ENCODE peak calls at places on chromosomes 5 and 9, in seven cellular contexts. One of them, this sample, is unnamed.

GRCh38 chr5:93596676-93597441 is 13.8 kb downstream of the NR2F1 start:
- DNase-seq in GM13977: peak
- DNase-seq in CD4-positive, alpha-beta T cell: no peak
- DNase-seq in OCI-LY7: peak
- DNase-seq in fibroblast of mammary gland: no peak
- DNase-seq in fibroblast of pulmonary artery: no peak
- DNase-seq in CD8-positive, alpha-beta T cell: no peak
- DNase-seq in this sample: no peak

GRCh38 chr9:81461196-81461595 is 228.2 kb downstream of the TLE1 start:
- DNase-seq in CD4-positive, alpha-beta T cell: no peak
- DNase-seq in OCI-LY7: no peak
- DNase-seq in CD8-positive, alpha-beta T cell: no peak
- DNase-seq in fibroblast of pulmonary artery: peak
- DNase-seq in GM13977: no peak
- DNase-seq in fibroblast of mammary gland: no peak
- DNase-seq in this sample: peak

GRCh38 chr5:135024956-135025729 is 8.9 kb downstream of the PITX1 start:
- DNase-seq in CD4-positive, alpha-beta T cell: no peak
- DNase-seq in CD8-positive, alpha-beta T cell: no peak
- DNase-seq in OCI-LY7: no peak
- DNase-seq in GM13977: no peak
- DNase-seq in fibroblast of pulmonary artery: no peak
- DNase-seq in fibroblast of mammary gland: no peak
- DNase-seq in this sample: no peak

GRCh38 chr9:116337015-116337414 is 183.4 kb downstream of the PAPPA start:
- DNase-seq in CD8-positive, alpha-beta T cell: no peak
- DNase-seq in GM13977: no peak
- DNase-seq in CD4-positive, alpha-beta T cell: no peak
- DNase-seq in fibroblast of pulmonary artery: peak
- DNase-seq in OCI-LY7: no peak
- DNase-seq in fibroblast of mammary gland: peak
- DNase-seq in this sample: peak

GRCh38 chr9:83432104-83432627 is 106.0 kb downstream of the FRMD3 start:
- DNase-seq in GM13977: no peak
- DNase-seq in fibroblast of pulmonary artery: peak
- DNase-seq in CD8-positive, alpha-beta T cell: no peak
- DNase-seq in fibroblast of mammary gland: no peak
- DNase-seq in OCI-LY7: no peak
- DNase-seq in CD4-positive, alpha-beta T cell: no peak
- DNase-seq in this sample: peak

GRCh38 chr5:151896041-151896691 is 28.5 kb downstream of the GLRA1 start:
- DNase-seq in CD8-positive, alpha-beta T cell: no peak
- DNase-seq in GM13977: no peak
- DNase-seq in CD4-positive, alpha-beta T cell: no peak
- DNase-seq in fibroblast of mammary gland: peak
- DNase-seq in fibroblast of pulmonary artery: peak
- DNase-seq in OCI-LY7: no peak
- DNase-seq in this sample: peak

GRCh38 chr5:68320094-68320986 is 104.8 kb downstream of the PIK3R1 start:
- DNase-seq in OCI-LY7: no peak
- DNase-seq in fibroblast of pulmonary artery: no peak
- DNase-seq in GM13977: no peak
- DNase-seq in fibroblast of mammary gland: no peak
- DNase-seq in CD8-positive, alpha-beta T cell: no peak
- DNase-seq in CD4-positive, alpha-beta T cell: no peak
- DNase-seq in this sample: no peak

GRCh38 chr5:157351386-157352089 is 85.6 kb downstream of the CYFIP2 start:
- DNase-seq in OCI-LY7: no peak
- DNase-seq in fibroblast of mammary gland: no peak
- DNase-seq in CD4-positive, alpha-beta T cell: no peak
- DNase-seq in fibroblast of pulmonary artery: peak
- DNase-seq in GM13977: no peak
- DNase-seq in CD8-positive, alpha-beta T cell: no peak
- DNase-seq in this sample: no peak

GRCh38 chr5:11777096-11777495 is 127.2 kb downstream of the CTNND2 start:
- DNase-seq in GM13977: no peak
- DNase-seq in CD8-positive, alpha-beta T cell: no peak
- DNase-seq in fibroblast of mammary gland: no peak
- DNase-seq in fibroblast of pulmonary artery: no peak
- DNase-seq in CD4-positive, alpha-beta T cell: no peak
- DNase-seq in OCI-LY7: no peak
- DNase-seq in this sample: no peak

GRCh38 chr9:71683598-71684235 is 84.6 kb downstream of the CEMIP2 start:
- DNase-seq in CD4-positive, alpha-beta T cell: no peak
- DNase-seq in CD8-positive, alpha-beta T cell: no peak
- DNase-seq in GM13977: no peak
- DNase-seq in fibroblast of pulmonary artery: peak
- DNase-seq in OCI-LY7: no peak
- DNase-seq in fibroblast of mammary gland: peak
- DNase-seq in this sample: peak

GRCh38 chr5:78543916-78544315 is 104.7 kb downstream of the LHFPL2 start:
- DNase-seq in fibroblast of mammary gland: no peak
- DNase-seq in GM13977: no peak
- DNase-seq in CD4-positive, alpha-beta T cell: no peak
- DNase-seq in fibroblast of pulmonary artery: no peak
- DNase-seq in CD8-positive, alpha-beta T cell: no peak
- DNase-seq in OCI-LY7: no peak
- DNase-seq in this sample: no peak

GRCh38 chr9:75715360-75715759 is 175.1 kb upstream of the PCSK5 start:
- DNase-seq in CD4-positive, alpha-beta T cell: no peak
- DNase-seq in GM13977: no peak
- DNase-seq in fibroblast of mammary gland: peak
- DNase-seq in fibroblast of pulmonary artery: no peak
- DNase-seq in CD8-positive, alpha-beta T cell: no peak
- DNase-seq in OCI-LY7: no peak
- DNase-seq in this sample: no peak

GRCh38 chr5:77209495-77210090 is 887 bp upstream of the PDE8B start:
- DNase-seq in CD8-positive, alpha-beta T cell: no peak
- DNase-seq in fibroblast of pulmonary artery: no peak
- DNase-seq in GM13977: no peak
- DNase-seq in OCI-LY7: no peak
- DNase-seq in fibroblast of mammary gland: no peak
- DNase-seq in CD4-positive, alpha-beta T cell: no peak
- DNase-seq in this sample: no peak

GRCh38 chr5:10116594-10116993 is 133.1 kb downstream of the ATPSCKMT start:
- DNase-seq in fibroblast of mammary gland: no peak
- DNase-seq in CD4-positive, alpha-beta T cell: no peak
- DNase-seq in GM13977: no peak
- DNase-seq in fibroblast of pulmonary artery: no peak
- DNase-seq in CD8-positive, alpha-beta T cell: no peak
- DNase-seq in OCI-LY7: no peak
- DNase-seq in this sample: no peak

GRCh38 chr9:133658442-133659431 is 22.6 kb downstream of the DBH start:
- DNase-seq in CD8-positive, alpha-beta T cell: no peak
- DNase-seq in fibroblast of mammary gland: peak
- DNase-seq in CD4-positive, alpha-beta T cell: no peak
- DNase-seq in GM13977: no peak
- DNase-seq in OCI-LY7: no peak
- DNase-seq in fibroblast of pulmonary artery: peak
- DNase-seq in this sample: peak

GRCh38 chr5:54093081-54093492 is 217.3 kb downstream of the ARL15 start:
- DNase-seq in OCI-LY7: no peak
- DNase-seq in CD8-positive, alpha-beta T cell: no peak
- DNase-seq in GM13977: no peak
- DNase-seq in fibroblast of pulmonary artery: no peak
- DNase-seq in fibroblast of mammary gland: no peak
- DNase-seq in CD4-positive, alpha-beta T cell: no peak
- DNase-seq in this sample: no peak

GRCh38 chr5:90438100-90438499 is 28.5 kb upstream of the CETN3 start:
- DNase-seq in OCI-LY7: no peak
- DNase-seq in fibroblast of mammary gland: no peak
- DNase-seq in CD8-positive, alpha-beta T cell: no peak
- DNase-seq in fibroblast of pulmonary artery: peak
- DNase-seq in CD4-positive, alpha-beta T cell: no peak
- DNase-seq in GM13977: no peak
- DNase-seq in this sample: no peak

GRCh38 chr9:101915479-101915878 is 177.0 kb upstream of the GRIN3A start:
- DNase-seq in OCI-LY7: no peak
- DNase-seq in fibroblast of mammary gland: peak
- DNase-seq in fibroblast of pulmonary artery: no peak
- DNase-seq in CD4-positive, alpha-beta T cell: no peak
- DNase-seq in GM13977: no peak
- DNase-seq in CD8-positive, alpha-beta T cell: no peak
- DNase-seq in this sample: no peak

GRCh38 chr9:133963166-133963565 is 29.0 kb downstream of the VAV2 start:
- DNase-seq in fibroblast of mammary gland: no peak
- DNase-seq in OCI-LY7: no peak
- DNase-seq in CD8-positive, alpha-beta T cell: no peak
- DNase-seq in fibroblast of pulmonary artery: no peak
- DNase-seq in CD4-positive, alpha-beta T cell: no peak
- DNase-seq in GM13977: no peak
- DNase-seq in this sample: no peak

GRCh38 chr9:113624721-113625120 is 161.2 kb downstream of the RGS3 start:
- DNase-seq in fibroblast of pulmonary artery: no peak
- DNase-seq in GM13977: no peak
- DNase-seq in OCI-LY7: no peak
- DNase-seq in CD8-positive, alpha-beta T cell: no peak
- DNase-seq in fibroblast of mammary gland: peak
- DNase-seq in CD4-positive, alpha-beta T cell: no peak
- DNase-seq in this sample: peak

GRCh38 chr9:75974006-75974766 is 83.7 kb downstream of the PCSK5 start:
- DNase-seq in GM13977: no peak
- DNase-seq in OCI-LY7: no peak
- DNase-seq in CD4-positive, alpha-beta T cell: no peak
- DNase-seq in CD8-positive, alpha-beta T cell: no peak
- DNase-seq in fibroblast of pulmonary artery: no peak
- DNase-seq in fibroblast of mammary gland: no peak
- DNase-seq in this sample: peak

GRCh38 chr9:96320749-96321280 is 18.8 kb upstream of the HSD17B3 start:
- DNase-seq in OCI-LY7: peak
- DNase-seq in fibroblast of mammary gland: no peak
- DNase-seq in GM13977: no peak
- DNase-seq in CD4-positive, alpha-beta T cell: no peak
- DNase-seq in fibroblast of pulmonary artery: no peak
- DNase-seq in CD8-positive, alpha-beta T cell: no peak
- DNase-seq in this sample: no peak

GRCh38 chr9:96321515-96321914 is 19.5 kb upstream of the HSD17B3 start:
- DNase-seq in fibroblast of pulmonary artery: no peak
- DNase-seq in GM13977: no peak
- DNase-seq in fibroblast of mammary gland: no peak
- DNase-seq in OCI-LY7: no peak
- DNase-seq in CD8-positive, alpha-beta T cell: no peak
- DNase-seq in CD4-positive, alpha-beta T cell: no peak
- DNase-seq in this sample: no peak

GRCh38 chr9:96327694-96328352 is 25.8 kb upstream of the HSD17B3 start:
- DNase-seq in OCI-LY7: peak
- DNase-seq in fibroblast of mammary gland: peak
- DNase-seq in GM13977: peak
- DNase-seq in CD8-positive, alpha-beta T cell: peak
- DNase-seq in fibroblast of pulmonary artery: peak
- DNase-seq in CD4-positive, alpha-beta T cell: no peak
- DNase-seq in this sample: peak

GRCh38 chr9:96318921-96319560 is 17.1 kb upstream of the HSD17B3 start:
- DNase-seq in CD8-positive, alpha-beta T cell: no peak
- DNase-seq in GM13977: no peak
- DNase-seq in OCI-LY7: no peak
- DNase-seq in fibroblast of pulmonary artery: no peak
- DNase-seq in CD4-positive, alpha-beta T cell: no peak
- DNase-seq in fibroblast of mammary gland: no peak
- DNase-seq in this sample: no peak

GRCh38 chr9:96323169-96323568 is 21.2 kb upstream of the HSD17B3 start:
- DNase-seq in OCI-LY7: no peak
- DNase-seq in fibroblast of mammary gland: no peak
- DNase-seq in CD8-positive, alpha-beta T cell: no peak
- DNase-seq in GM13977: no peak
- DNase-seq in fibroblast of pulmonary artery: no peak
- DNase-seq in CD4-positive, alpha-beta T cell: no peak
- DNase-seq in this sample: no peak
- TF ChIP-seq CTCF in OCI-LY7: no peak
- TF ChIP-seq CTCF in fibroblast of mammary gland: no peak
- TF ChIP-seq CTCF in CD8-positive, alpha-beta T cell: no peak
- TF ChIP-seq CTCF in GM13977: no peak
- TF ChIP-seq CTCF in fibroblast of pulmonary artery: no peak
- TF ChIP-seq CTCF in CD4-positive, alpha-beta T cell: no peak
- TF ChIP-seq CTCF in this sample: no peak

GRCh38 chr9:136975624-136976023 is 1.7 kb upstream of the PTGDS start:
- DNase-seq in GM13977: no peak
- DNase-seq in fibroblast of mammary gland: no peak
- DNase-seq in OCI-LY7: peak
- DNase-seq in CD8-positive, alpha-beta T cell: no peak
- DNase-seq in fibroblast of pulmonary artery: no peak
- DNase-seq in CD4-positive, alpha-beta T cell: no peak
- DNase-seq in this sample: peak
- TF ChIP-seq CTCF in GM13977: peak
- TF ChIP-seq CTCF in fibroblast of mammary gland: no peak
- TF ChIP-seq CTCF in OCI-LY7: peak
- TF ChIP-seq CTCF in CD8-positive, alpha-beta T cell: peak
- TF ChIP-seq CTCF in fibroblast of pulmonary artery: no peak
- TF ChIP-seq CTCF in CD4-positive, alpha-beta T cell: peak
- TF ChIP-seq CTCF in this sample: peak

GRCh38 chr9:91555132-91555531 is 131.5 kb upstream of the NFIL3 start:
- DNase-seq in CD8-positive, alpha-beta T cell: no peak
- DNase-seq in fibroblast of mammary gland: peak
- DNase-seq in CD4-positive, alpha-beta T cell: no peak
- DNase-seq in fibroblast of pulmonary artery: peak
- DNase-seq in GM13977: no peak
- DNase-seq in OCI-LY7: no peak
- DNase-seq in this sample: peak

GRCh38 chr9:91547076-91547475 is 123.4 kb upstream of the NFIL3 start:
- DNase-seq in fibroblast of pulmonary artery: no peak
- DNase-seq in OCI-LY7: no peak
- DNase-seq in CD8-positive, alpha-beta T cell: no peak
- DNase-seq in fibroblast of mammary gland: no peak
- DNase-seq in GM13977: no peak
- DNase-seq in CD4-positive, alpha-beta T cell: no peak
- DNase-seq in this sample: no peak

GRCh38 chr9:91546574-91546973 is 122.9 kb upstream of the NFIL3 start:
- DNase-seq in OCI-LY7: no peak
- DNase-seq in fibroblast of pulmonary artery: peak
- DNase-seq in CD8-positive, alpha-beta T cell: no peak
- DNase-seq in GM13977: no peak
- DNase-seq in fibroblast of mammary gland: peak
- DNase-seq in CD4-positive, alpha-beta T cell: no peak
- DNase-seq in this sample: peak

DNA sequence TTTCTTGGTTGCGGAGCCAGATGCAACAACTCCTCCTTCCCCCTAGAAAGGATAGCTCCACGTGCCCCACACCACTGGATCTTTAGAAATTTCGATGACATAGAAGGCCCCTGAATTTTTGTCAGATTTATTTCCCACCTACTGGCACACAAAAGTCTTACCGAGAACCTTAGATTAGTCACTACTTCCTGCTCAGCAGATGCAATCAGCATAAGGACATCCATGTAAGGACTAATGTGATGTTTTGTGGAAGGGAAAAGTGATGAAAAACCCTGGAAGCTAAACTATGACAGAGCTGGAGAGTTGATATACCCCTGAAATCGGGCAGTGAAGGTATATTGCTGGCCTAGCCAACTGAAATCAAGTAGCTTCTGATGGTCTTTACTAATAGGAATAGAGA is 125.5 kb upstream of the NFIL3 start:
- DNase-seq in CD4-positive, alpha-beta T cell: no peak
- DNase-seq in CD8-positive, alpha-beta T cell: no peak
- DNase-seq in OCI-LY7: no peak
- DNase-seq in fibroblast of mammary gland: no peak
- DNase-seq in GM13977: no peak
- DNase-seq in fibroblast of pulmonary artery: no peak
- DNase-seq in this sample: no peak
- TF ChIP-seq CTCF in CD4-positive, alpha-beta T cell: no peak
- TF ChIP-seq CTCF in CD8-positive, alpha-beta T cell: no peak
- TF ChIP-seq CTCF in OCI-LY7: no peak
- TF ChIP-seq CTCF in fibroblast of mammary gland: no peak
- TF ChIP-seq CTCF in GM13977: no peak
- TF ChIP-seq CTCF in fibroblast of pulmonary artery: no peak
- TF ChIP-seq CTCF in this sample: no peak

GRCh38 chr5:73558950-73559349 is 6.5 kb downstream of the ANKRA2 start:
- DNase-seq in CD4-positive, alpha-beta T cell: no peak
- DNase-seq in CD8-positive, alpha-beta T cell: no peak
- DNase-seq in fibroblast of pulmonary artery: no peak
- DNase-seq in GM13977: no peak
- DNase-seq in fibroblast of mammary gland: no peak
- DNase-seq in OCI-LY7: no peak
- DNase-seq in this sample: no peak
- TF ChIP-seq CTCF in CD4-positive, alpha-beta T cell: no peak
- TF ChIP-seq CTCF in CD8-positive, alpha-beta T cell: no peak
- TF ChIP-seq CTCF in fibroblast of pulmonary artery: no peak
- TF ChIP-seq CTCF in GM13977: no peak
- TF ChIP-seq CTCF in fibroblast of mammary gland: no peak
- TF ChIP-seq CTCF in OCI-LY7: no peak
- TF ChIP-seq CTCF in this sample: no peak